ENCODE peak calls at places on chromosome 4, in nine cellular contexts. One of them, this sample, is unnamed.

GRCh38 chr4:101345271-101345595 is 2.1 kb downstream of the PPP3CA start:
- DNase-seq in CD4-positive, alpha-beta T cell: no peak
- DNase-seq in AG10803: peak; percentile 69
- DNase-seq in NCI-H345: no peak
- DNase-seq in activated naive CD8-positive, alpha-beta T cell treated with anti-CD3 and anti-CD28 coated beads for 36 hours: no peak
- DNase-seq in HS-5: no peak
- DNase-seq in Panc1: no peak
- DNase-seq in astrocyte of the cerebellum: no peak
- DNase-seq in T-helper 2 cell: no peak
- DNase-seq in this sample: peak; percentile 26

GRCh38 chr4:94306713-94307112 is 35.9 kb downstream of the HPGDS start:
- DNase-seq in CD4-positive, alpha-beta T cell: no peak
- DNase-seq in AG10803: peak; percentile 7
- DNase-seq in NCI-H345: no peak
- DNase-seq in activated naive CD8-positive, alpha-beta T cell treated with anti-CD3 and anti-CD28 coated beads for 36 hours: no peak
- DNase-seq in HS-5: no peak
- DNase-seq in Panc1: no peak
- DNase-seq in astrocyte of the cerebellum: no peak
- DNase-seq in T-helper 2 cell: no peak
- DNase-seq in this sample: no peak

GRCh38 chr4:187307131-187307530 is 583.5 kb upstream of the FAT1 start:
- DNase-seq in CD4-positive, alpha-beta T cell: no peak
- DNase-seq in AG10803: peak; percentile 44
- DNase-seq in NCI-H345: no peak
- DNase-seq in activated naive CD8-positive, alpha-beta T cell treated with anti-CD3 and anti-CD28 coated beads for 36 hours: no peak
- DNase-seq in HS-5: no peak
- DNase-seq in Panc1: no peak
- DNase-seq in astrocyte of the cerebellum: no peak
- DNase-seq in T-helper 2 cell: no peak
- DNase-seq in this sample: no peak

GRCh38 chr4:173167793-173168395 is 717 bp upstream of the GALNT7 start:
- DNase-seq in CD4-positive, alpha-beta T cell: no peak
- DNase-seq in AG10803: no peak
- DNase-seq in NCI-H345: peak; percentile 29
- DNase-seq in activated naive CD8-positive, alpha-beta T cell treated with anti-CD3 and anti-CD28 coated beads for 36 hours: peak; percentile 25
- DNase-seq in HS-5: no peak
- DNase-seq in Panc1: no peak
- DNase-seq in astrocyte of the cerebellum: no peak
- DNase-seq in T-helper 2 cell: no peak
- DNase-seq in this sample: no peak

GRCh38 chr4:45327544-45327943 is 601.2 kb upstream of the GNPDA2 start:
- DNase-seq in CD4-positive, alpha-beta T cell: no peak
- DNase-seq in AG10803: no peak
- DNase-seq in NCI-H345: no peak
- DNase-seq in activated naive CD8-positive, alpha-beta T cell treated with anti-CD3 and anti-CD28 coated beads for 36 hours: no peak
- DNase-seq in HS-5: no peak
- DNase-seq in Panc1: no peak
- DNase-seq in astrocyte of the cerebellum: no peak
- DNase-seq in T-helper 2 cell: no peak
- DNase-seq in this sample: no peak

GRCh38 chr4:165680821-165681220 is 192.2 kb upstream of the TLL1 start:
- DNase-seq in CD4-positive, alpha-beta T cell: no peak
- DNase-seq in AG10803: no peak
- DNase-seq in NCI-H345: no peak
- DNase-seq in activated naive CD8-positive, alpha-beta T cell treated with anti-CD3 and anti-CD28 coated beads for 36 hours: no peak
- DNase-seq in HS-5: no peak
- DNase-seq in Panc1: no peak
- DNase-seq in astrocyte of the cerebellum: no peak
- DNase-seq in T-helper 2 cell: no peak
- DNase-seq in this sample: no peak

GRCh38 chr4:159390648-159391047 is 287.8 kb downstream of the RAPGEF2 start:
- DNase-seq in CD4-positive, alpha-beta T cell: no peak
- DNase-seq in AG10803: peak; percentile 88
- DNase-seq in NCI-H345: no peak
- DNase-seq in activated naive CD8-positive, alpha-beta T cell treated with anti-CD3 and anti-CD28 coated beads for 36 hours: no peak
- DNase-seq in HS-5: peak; percentile 88
- DNase-seq in Panc1: no peak
- DNase-seq in astrocyte of the cerebellum: peak; percentile 98
- DNase-seq in T-helper 2 cell: no peak
- DNase-seq in this sample: no peak

GRCh38 chr4:85861064-85861767 is 386.3 kb downstream of the ARHGAP24 start:
- DNase-seq in CD4-positive, alpha-beta T cell: no peak
- DNase-seq in AG10803: no peak
- DNase-seq in NCI-H345: peak; percentile 62
- DNase-seq in activated naive CD8-positive, alpha-beta T cell treated with anti-CD3 and anti-CD28 coated beads for 36 hours: no peak
- DNase-seq in HS-5: no peak
- DNase-seq in Panc1: no peak
- DNase-seq in astrocyte of the cerebellum: no peak
- DNase-seq in T-helper 2 cell: no peak
- DNase-seq in this sample: no peak

GRCh38 chr4:108058685-108059440 is 69.2 kb downstream of the HADH start:
- DNase-seq in CD4-positive, alpha-beta T cell: no peak
- DNase-seq in AG10803: peak; percentile 73
- DNase-seq in NCI-H345: no peak
- DNase-seq in activated naive CD8-positive, alpha-beta T cell treated with anti-CD3 and anti-CD28 coated beads for 36 hours: no peak
- DNase-seq in HS-5: peak; percentile 56
- DNase-seq in Panc1: no peak
- DNase-seq in astrocyte of the cerebellum: no peak
- DNase-seq in T-helper 2 cell: no peak
- DNase-seq in this sample: no peak

GRCh38 chr4:17058506-17058905 is 160.1 kb upstream of the LDB2 start:
- DNase-seq in CD4-positive, alpha-beta T cell: no peak
- DNase-seq in AG10803: peak; percentile 81
- DNase-seq in NCI-H345: no peak
- DNase-seq in activated naive CD8-positive, alpha-beta T cell treated with anti-CD3 and anti-CD28 coated beads for 36 hours: no peak
- DNase-seq in HS-5: no peak
- DNase-seq in Panc1: no peak
- DNase-seq in astrocyte of the cerebellum: no peak
- DNase-seq in T-helper 2 cell: no peak
- DNase-seq in this sample: no peak

GRCh38 chr4:184949020-184949419 is 69.3 kb upstream of the HELT start:
- DNase-seq in CD4-positive, alpha-beta T cell: no peak
- DNase-seq in AG10803: no peak
- DNase-seq in NCI-H345: no peak
- DNase-seq in activated naive CD8-positive, alpha-beta T cell treated with anti-CD3 and anti-CD28 coated beads for 36 hours: no peak
- DNase-seq in HS-5: no peak
- DNase-seq in Panc1: no peak
- DNase-seq in astrocyte of the cerebellum: no peak
- DNase-seq in T-helper 2 cell: no peak
- DNase-seq in this sample: no peak

GRCh38 chr4:24249972-24250371 is 334.4 kb downstream of the DHX15 start:
- DNase-seq in CD4-positive, alpha-beta T cell: no peak
- DNase-seq in AG10803: no peak
- DNase-seq in NCI-H345: no peak
- DNase-seq in activated naive CD8-positive, alpha-beta T cell treated with anti-CD3 and anti-CD28 coated beads for 36 hours: no peak
- DNase-seq in HS-5: no peak
- DNase-seq in Panc1: no peak
- DNase-seq in astrocyte of the cerebellum: no peak
- DNase-seq in T-helper 2 cell: no peak
- DNase-seq in this sample: no peak

GRCh38 chr4:83128235-83128929 is 13.9 kb upstream of the PLAC8 start:
- DNase-seq in CD4-positive, alpha-beta T cell: no peak
- DNase-seq in AG10803: peak; percentile 94
- DNase-seq in NCI-H345: no peak
- DNase-seq in activated naive CD8-positive, alpha-beta T cell treated with anti-CD3 and anti-CD28 coated beads for 36 hours: no peak
- DNase-seq in HS-5: peak; percentile 85
- DNase-seq in Panc1: no peak
- DNase-seq in astrocyte of the cerebellum: peak; percentile 53
- DNase-seq in T-helper 2 cell: no peak
- DNase-seq in this sample: no peak

GRCh38 chr4:82756061-82756460 is 42.5 kb downstream of the SCD5 start:
- DNase-seq in CD4-positive, alpha-beta T cell: no peak
- DNase-seq in AG10803: no peak
- DNase-seq in NCI-H345: no peak
- DNase-seq in activated naive CD8-positive, alpha-beta T cell treated with anti-CD3 and anti-CD28 coated beads for 36 hours: no peak
- DNase-seq in HS-5: no peak
- DNase-seq in Panc1: no peak
- DNase-seq in astrocyte of the cerebellum: no peak
- DNase-seq in T-helper 2 cell: no peak
- DNase-seq in this sample: no peak

GRCh38 chr4:5474756-5475155 is 233.6 kb downstream of the EVC2 start:
- DNase-seq in CD4-positive, alpha-beta T cell: no peak
- DNase-seq in AG10803: peak; percentile 28
- DNase-seq in NCI-H345: no peak
- DNase-seq in activated naive CD8-positive, alpha-beta T cell treated with anti-CD3 and anti-CD28 coated beads for 36 hours: no peak
- DNase-seq in HS-5: no peak
- DNase-seq in Panc1: no peak
- DNase-seq in astrocyte of the cerebellum: no peak
- DNase-seq in T-helper 2 cell: no peak
- DNase-seq in this sample: no peak

GRCh38 chr4:153676491-153676890 is 7.6 kb upstream of the TLR2 start:
- DNase-seq in CD4-positive, alpha-beta T cell: no peak
- DNase-seq in AG10803: no peak
- DNase-seq in NCI-H345: no peak
- DNase-seq in activated naive CD8-positive, alpha-beta T cell treated with anti-CD3 and anti-CD28 coated beads for 36 hours: no peak
- DNase-seq in HS-5: no peak
- DNase-seq in Panc1: no peak
- DNase-seq in astrocyte of the cerebellum: no peak
- DNase-seq in T-helper 2 cell: no peak
- DNase-seq in this sample: no peak

GRCh38 chr4:95505149-95505548 is 43.6 kb downstream of the UNC5C start:
- DNase-seq in CD4-positive, alpha-beta T cell: no peak
- DNase-seq in AG10803: no peak
- DNase-seq in NCI-H345: no peak
- DNase-seq in activated naive CD8-positive, alpha-beta T cell treated with anti-CD3 and anti-CD28 coated beads for 36 hours: no peak
- DNase-seq in HS-5: peak; percentile 13
- DNase-seq in Panc1: no peak
- DNase-seq in astrocyte of the cerebellum: peak; percentile 78
- DNase-seq in T-helper 2 cell: no peak
- DNase-seq in this sample: no peak

GRCh38 chr4:7217453-7218310 is 25.3 kb downstream of the SORCS2 start:
- DNase-seq in CD4-positive, alpha-beta T cell: no peak
- DNase-seq in AG10803: peak; percentile 46
- DNase-seq in NCI-H345: no peak
- DNase-seq in activated naive CD8-positive, alpha-beta T cell treated with anti-CD3 and anti-CD28 coated beads for 36 hours: no peak
- DNase-seq in HS-5: no peak
- DNase-seq in Panc1: no peak
- DNase-seq in astrocyte of the cerebellum: no peak
- DNase-seq in T-helper 2 cell: no peak
- DNase-seq in this sample: no peak

GRCh38 chr4:1012031-1012739 is 759 bp downstream of the FGFRL1 start:
- DNase-seq in CD4-positive, alpha-beta T cell: peak; percentile 11
- DNase-seq in AG10803: peak; percentile 27
- DNase-seq in NCI-H345: no peak
- DNase-seq in activated naive CD8-positive, alpha-beta T cell treated with anti-CD3 and anti-CD28 coated beads for 36 hours: peak; percentile 41
- DNase-seq in HS-5: no peak
- DNase-seq in Panc1: no peak
- DNase-seq in astrocyte of the cerebellum: peak; percentile 33
- DNase-seq in T-helper 2 cell: no peak
- DNase-seq in this sample: peak; percentile 34

GRCh38 chr4:77092832-77093800 is 17.3 kb upstream of the CCNI start:
- DNase-seq in CD4-positive, alpha-beta T cell: no peak
- DNase-seq in AG10803: peak; percentile 58
- DNase-seq in NCI-H345: no peak
- DNase-seq in activated naive CD8-positive, alpha-beta T cell treated with anti-CD3 and anti-CD28 coated beads for 36 hours: no peak
- DNase-seq in HS-5: no peak
- DNase-seq in Panc1: no peak
- DNase-seq in astrocyte of the cerebellum: no peak
- DNase-seq in T-helper 2 cell: no peak
- DNase-seq in this sample: no peak

GRCh38 chr4:140108243-140108642 is 45.7 kb downstream of the MAML3 start:
- DNase-seq in CD4-positive, alpha-beta T cell: no peak
- DNase-seq in AG10803: no peak
- DNase-seq in NCI-H345: no peak
- DNase-seq in activated naive CD8-positive, alpha-beta T cell treated with anti-CD3 and anti-CD28 coated beads for 36 hours: no peak
- DNase-seq in HS-5: no peak
- DNase-seq in Panc1: no peak
- DNase-seq in astrocyte of the cerebellum: no peak
- DNase-seq in T-helper 2 cell: no peak
- DNase-seq in this sample: no peak

GRCh38 chr4:187077749-187078148 is 354.1 kb upstream of the FAT1 start:
- DNase-seq in CD4-positive, alpha-beta T cell: no peak
- DNase-seq in AG10803: no peak
- DNase-seq in NCI-H345: no peak
- DNase-seq in activated naive CD8-positive, alpha-beta T cell treated with anti-CD3 and anti-CD28 coated beads for 36 hours: no peak
- DNase-seq in HS-5: no peak
- DNase-seq in Panc1: no peak
- DNase-seq in astrocyte of the cerebellum: no peak
- DNase-seq in T-helper 2 cell: no peak
- DNase-seq in this sample: no peak

GRCh38 chr4:27327421-27328181 is 467.0 kb downstream of the STIM2 start:
- DNase-seq in CD4-positive, alpha-beta T cell: no peak
- DNase-seq in AG10803: no peak
- DNase-seq in NCI-H345: no peak
- DNase-seq in activated naive CD8-positive, alpha-beta T cell treated with anti-CD3 and anti-CD28 coated beads for 36 hours: no peak
- DNase-seq in HS-5: no peak
- DNase-seq in Panc1: no peak
- DNase-seq in astrocyte of the cerebellum: no peak
- DNase-seq in T-helper 2 cell: no peak
- DNase-seq in this sample: no peak